ENCODE peak calls at places on chromosomes 4 and X, in six cellular contexts. U is fibroblast of mammary gland, C is fibroblast of lung, E is right atrium auricular region, B is IMR-90, J is breast epithelium. T is an unnamed sample.

GRCh38 chrX:53723381-53723780 is 36.9 kb upstream of the HUWE1 start:
- DNase-seq in U (no peak), C (no peak), E (no peak), B (no peak), J (no peak), T (no peak)

GRCh38 chrX:119222932-119223331 is 13.2 kb upstream of the PGRMC1 start:
- DNase-seq in U (no peak), C (no peak), E (no peak), B (no peak), J (no peak), T (no peak)

GRCh38 chrX:123339201-123339905 is 155.3 kb downstream of the GRIA3 start:
- DNase-seq in U (peak; percentile 88), C (peak; percentile 79), E (no peak), B (no peak), J (no peak), T (no peak)

GRCh38 chr4:53640576-53641459 is 49.5 kb upstream of the LNX1 start:
- DNase-seq in U (no peak), C (no peak), E (no peak), B (no peak), J (no peak), T (no peak)

GRCh38 chr4:75494563-75494962 is 19.6 kb downstream of the RCHY1 start:
- DNase-seq in U (peak; percentile 91), C (peak; percentile 66), E (no peak), B (peak; percentile 84), J (no peak), T (no peak)

GRCh38 chr4:54232151-54232688 is 3.1 kb downstream of the PDGFRA start:
- DNase-seq in U (peak; percentile 20), C (peak; percentile 30), E (no peak), B (no peak), J (no peak), T (no peak)

GRCh38 chrX:136711147-136711546 is 63.2 kb downstream of the CD40LG start:
- DNase-seq in U (peak; percentile 53), C (no peak), E (no peak), B (peak; percentile 36), J (no peak), T (peak; percentile 15)

GRCh38 chr4:20192754-20193521 is 58.8 kb upstream of the SLIT2 start:
- DNase-seq in U (peak; percentile 53), C (peak; percentile 64), E (no peak), B (peak; percentile 59), J (no peak), T (no peak)

GRCh38 chrX:73851014-73852009 is 288.3 kb downstream of the CHIC1 start:
- DNase-seq in U (peak; percentile 95), C (peak; percentile 95), E (peak; percentile 95), B (peak; percentile 96), J (no peak), T (no peak)

GRCh38 chr4:85756938-85757337 is 282.0 kb downstream of the ARHGAP24 start:
- DNase-seq in U (peak; percentile 82), C (peak; percentile 43), E (no peak), B (peak; percentile 62), J (no peak), T (peak; percentile 19)
- TF ChIP-seq CTCF in U (peak; percentile 68), C (peak; percentile 59), E (peak; percentile 59), B (peak; percentile 64), J (no peak), T (peak; percentile 46)

GRCh38 chrX:95505721-95506120 is 1178.9 kb upstream of the DIAPH2 start:
- DNase-seq in U (no peak), C (no peak), E (no peak), B (no peak), J (no peak), T (no peak)
- TF ChIP-seq CTCF in U (no peak), C (no peak), E (no peak), B (no peak), J (no peak), T (peak; percentile 14)

GRCh38 chrX:153600032-153600373 is 1.1 kb upstream of the CCNQ start:
- DNase-seq in U (no peak), C (no peak), E (no peak), B (no peak), J (no peak), T (no peak)

GRCh38 chrX:153601511-153602110 is 2.7 kb upstream of the CCNQ start:
- DNase-seq in U (no peak), C (no peak), E (no peak), B (no peak), J (no peak), T (no peak)

GRCh38 chrX:153600921-153601320 is 2.0 kb upstream of the CCNQ start:
- DNase-seq in U (no peak), C (no peak), E (no peak), B (no peak), J (no peak), T (no peak)

GRCh38 chrX:153602621-153603020 is 3.7 kb upstream of the CCNQ start:
- DNase-seq in U (no peak), C (no peak), E (no peak), B (no peak), J (no peak), T (no peak)

GRCh38 chrX:153603131-153603656 is 4.3 kb upstream of the CCNQ start:
- DNase-seq in U (no peak), C (no peak), E (no peak), B (no peak), J (no peak), T (no peak)
- TF ChIP-seq CTCF in U (no peak), C (no peak), E (no peak), B (no peak), J (no peak), T (no peak)

GRCh38 chr4:96784336-96784735 is 944.4 kb downstream of the PDHA2 start:
- DNase-seq in U (no peak), C (no peak), E (no peak), B (no peak), J (no peak), T (no peak)
- TF ChIP-seq CTCF in U (no peak), C (no peak), E (no peak), B (no peak), J (no peak), T (no peak)

DNA sequence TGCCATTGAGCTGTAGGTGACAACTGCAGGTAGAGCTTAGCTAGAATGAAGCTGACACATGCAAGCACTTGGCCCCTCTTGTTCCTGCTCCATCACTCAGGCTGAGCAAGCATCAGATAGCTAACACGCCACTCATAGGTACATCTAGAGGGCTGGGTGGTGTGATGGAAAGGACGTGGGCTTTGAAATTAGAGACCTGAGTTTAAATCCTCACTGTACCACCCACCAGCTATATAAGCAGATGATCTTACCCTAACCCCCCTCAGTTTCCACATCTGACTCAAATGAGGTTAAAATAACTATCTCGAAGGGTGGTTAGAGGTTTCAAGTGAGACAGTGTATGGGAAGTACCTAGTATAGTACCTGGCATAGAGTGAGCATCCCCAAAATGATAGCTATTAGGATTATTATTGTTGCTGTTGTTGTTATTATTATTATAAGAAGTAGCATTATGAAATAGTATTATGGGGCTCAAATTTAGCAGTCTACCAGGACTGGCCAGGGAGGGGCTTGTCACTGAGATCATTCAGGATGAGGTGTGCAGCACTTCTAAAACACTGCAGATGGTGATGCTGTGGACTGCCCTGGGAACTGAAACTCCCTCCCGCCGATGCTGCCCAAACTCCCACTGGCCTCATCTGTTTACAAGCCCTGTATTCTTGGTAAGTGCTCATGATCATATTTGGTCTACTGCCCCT is 59.0 kb downstream of the REELD1 start:
- DNase-seq in U (no peak), C (no peak), E (no peak), B (no peak), J (no peak), T (no peak)
- TF ChIP-seq CTCF in U (no peak), C (no peak), E (no peak), B (no peak), J (no peak), T (no peak)

DNA sequence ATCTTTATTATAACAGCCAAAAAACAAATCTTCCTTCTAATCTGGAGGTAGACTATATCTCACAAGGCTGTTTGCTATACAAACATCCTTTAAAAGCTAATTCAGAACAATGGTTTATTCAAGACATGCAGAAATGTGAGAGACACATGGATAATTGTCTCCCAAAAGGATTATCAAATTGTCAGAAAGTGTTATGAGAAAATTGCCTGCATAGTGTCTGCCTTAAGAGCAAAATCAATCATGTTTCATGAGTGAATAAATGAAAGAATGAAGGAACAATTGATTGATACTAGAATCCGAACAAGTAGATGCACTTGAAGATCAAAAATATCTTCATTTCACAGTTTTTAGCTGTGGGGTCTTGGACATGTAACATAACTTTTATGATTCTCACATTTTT is 621.7 kb upstream of the BOD1L1 start:
- DNase-seq in U (no peak), C (no peak), E (no peak), B (no peak), J (no peak), T (no peak)
- TF ChIP-seq CTCF in U (no peak), C (no peak), E (no peak), B (no peak), J (no peak), T (no peak)

GRCh38 chrX:15723887-15724517 is 14.1 kb upstream of the CA5B start:
- DNase-seq in U (no peak), C (no peak), E (no peak), B (no peak), J (no peak), T (no peak)

GRCh38 chrX:15721911-15722310 is 16.2 kb upstream of the CA5B start:
- DNase-seq in U (peak; percentile 19), C (no peak), E (no peak), B (peak; percentile 43), J (no peak), T (no peak)

GRCh38 chrX:15719324-15719968 is 18.6 kb upstream of the CA5B start:
- DNase-seq in U (no peak), C (no peak), E (no peak), B (no peak), J (no peak), T (no peak)

DNA sequence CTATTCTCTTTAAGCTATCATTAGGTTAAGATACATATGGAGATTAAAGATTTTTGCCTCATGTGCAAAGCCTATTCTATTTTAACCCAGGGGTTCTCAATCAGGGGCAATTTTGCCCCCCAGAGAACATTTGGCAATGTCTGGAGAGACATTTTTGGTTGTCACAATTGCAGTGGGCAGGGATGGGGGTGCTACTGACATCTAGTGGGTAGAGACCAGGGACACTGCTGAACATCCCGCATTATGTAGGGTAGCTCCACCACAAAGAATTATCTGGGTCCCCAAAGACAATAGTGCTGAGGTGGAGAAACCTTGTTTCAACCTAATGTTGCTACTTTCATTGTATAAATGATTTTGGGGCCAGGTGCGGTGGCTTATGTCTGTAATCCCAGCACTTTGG is 13.2 kb upstream of the CA5B start:
- DNase-seq in U (no peak), C (no peak), E (no peak), B (no peak), J (no peak), T (no peak)
- TF ChIP-seq CTCF in U (no peak), C (no peak), E (no peak), B (no peak), J (no peak), T (no peak)